ENCODE peak calls at places on chromosomes 3 and 15, in six cellular contexts. One of them, this sample, is unnamed. For H3K4me1, the result is how much of the 10 kb centered on the place peaks cover.

GRCh38 chr15:62378772-62379171 is 213.7 kb upstream of the C2CD4B start:
- DNase-seq in stomach: no peak
- DNase-seq in H9: no peak
- DNase-seq in GM23338: no peak
- DNase-seq in adrenal gland: no peak
- DNase-seq in A549: no peak
- DNase-seq in this sample: no peak

GRCh38 chr3:61986473-61986872 is 386.9 kb downstream of the FEZF2 start:
- DNase-seq in adrenal gland: no peak
- DNase-seq in A549: no peak
- DNase-seq in H9: no peak
- DNase-seq in stomach: no peak
- DNase-seq in GM23338: no peak
- DNase-seq in this sample: no peak

GRCh38 chr15:33955945-33956344 is 12.4 kb upstream of the CHRM5 start:
- DNase-seq in stomach: no peak
- DNase-seq in A549: no peak
- DNase-seq in adrenal gland: no peak
- DNase-seq in H9: no peak
- DNase-seq in GM23338: no peak
- DNase-seq in this sample: no peak

GRCh38 chr3:113240841-113241240 is 29.5 kb downstream of the BOC start:
- DNase-seq in A549: no peak
- DNase-seq in stomach: no peak
- DNase-seq in adrenal gland: no peak
- DNase-seq in GM23338: no peak
- DNase-seq in H9: peak
- DNase-seq in this sample: no peak

GRCh38 chr3:158663832-158664231 is 8.6 kb downstream of the LXN start:
- DNase-seq in A549: no peak
- DNase-seq in stomach: no peak
- DNase-seq in H9: no peak
- DNase-seq in GM23338: no peak
- DNase-seq in adrenal gland: no peak
- DNase-seq in this sample: no peak

GRCh38 chr3:150975096-150975991 is 2.8 kb upstream of the CLRN1 start:
- DNase-seq in adrenal gland: no peak
- DNase-seq in A549: no peak
- DNase-seq in H9: no peak
- DNase-seq in stomach: no peak
- DNase-seq in GM23338: no peak
- DNase-seq in this sample: no peak

GRCh38 chr3:9278498-9278897 is 29.1 kb upstream of the SRGAP3 start:
- DNase-seq in stomach: no peak
- DNase-seq in H9: no peak
- DNase-seq in adrenal gland: no peak
- DNase-seq in A549: no peak
- DNase-seq in GM23338: no peak
- DNase-seq in this sample: no peak

GRCh38 chr3:47162695-47163022 is 1.3 kb downstream of the SETD2 start:
- DNase-seq in H9: no peak
- DNase-seq in GM23338: no peak
- DNase-seq in adrenal gland: no peak
- DNase-seq in stomach: no peak
- DNase-seq in A549: peak
- DNase-seq in this sample: no peak

GRCh38 chr15:88835646-88836045 is 32.4 kb downstream of the ACAN start:
- DNase-seq in stomach: no peak
- DNase-seq in A549: no peak
- DNase-seq in GM23338: no peak
- DNase-seq in adrenal gland: no peak
- DNase-seq in H9: no peak
- DNase-seq in this sample: no peak

GRCh38 chr3:99981138-99981537 is 133.2 kb downstream of the FILIP1L start:
- DNase-seq in stomach: no peak
- DNase-seq in GM23338: no peak
- DNase-seq in A549: no peak
- DNase-seq in H9: no peak
- DNase-seq in adrenal gland: no peak
- DNase-seq in this sample: no peak

GRCh38 chr3:134937256-134938023 is 142.4 kb downstream of the EPHB1 start:
- DNase-seq in GM23338: peak
- DNase-seq in stomach: no peak
- DNase-seq in adrenal gland: no peak
- DNase-seq in A549: no peak
- DNase-seq in H9: peak
- DNase-seq in this sample: no peak

GRCh38 chr3:185764168-185764988 is 60.5 kb downstream of the IGF2BP2 start:
- DNase-seq in H9: no peak
- DNase-seq in A549: no peak
- DNase-seq in adrenal gland: no peak
- DNase-seq in GM23338: no peak
- DNase-seq in stomach: no peak
- DNase-seq in this sample: no peak

GRCh38 chr3:143644370-143645089 is 203.7 kb downstream of the SLC9A9 start:
- DNase-seq in GM23338: peak
- DNase-seq in H9: peak
- DNase-seq in stomach: peak
- DNase-seq in adrenal gland: no peak
- DNase-seq in A549: peak
- DNase-seq in this sample: no peak

GRCh38 chr15:95279277-95280019 is 1048.1 kb downstream of the MCTP2 start:
- DNase-seq in H9: no peak
- DNase-seq in GM23338: no peak
- DNase-seq in A549: no peak
- DNase-seq in adrenal gland: no peak
- DNase-seq in stomach: no peak
- DNase-seq in this sample: no peak

GRCh38 chr3:13040381-13041074 is 32.7 kb downstream of the IQSEC1 start:
- DNase-seq in A549: no peak
- DNase-seq in H9: no peak
- DNase-seq in GM23338: no peak
- DNase-seq in adrenal gland: no peak
- DNase-seq in stomach: no peak
- DNase-seq in this sample: no peak

GRCh38 chr3:44509985-44510360 is 32.5 kb upstream of the ZNF445 start:
- DNase-seq in GM23338: no peak
- DNase-seq in stomach: no peak
- DNase-seq in A549: peak
- DNase-seq in adrenal gland: no peak
- DNase-seq in H9: no peak
- DNase-seq in this sample: no peak

GRCh38 chr3:78988324-78988723 is 779.5 kb downstream of the ROBO1 start:
- DNase-seq in H9: no peak
- DNase-seq in GM23338: no peak
- DNase-seq in A549: peak
- DNase-seq in stomach: no peak
- DNase-seq in adrenal gland: no peak
- DNase-seq in this sample: no peak

GRCh38 chr15:59332009-59332408 is 40.7 kb downstream of the MYO1E start:
- DNase-seq in A549: no peak
- DNase-seq in GM23338: no peak
- DNase-seq in H9: no peak
- DNase-seq in adrenal gland: no peak
- DNase-seq in stomach: no peak
- DNase-seq in this sample: no peak

GRCh38 chr3:113140876-113141275 is 70.5 kb upstream of the BOC start:
- DNase-seq in H9: no peak
- DNase-seq in adrenal gland: no peak
- DNase-seq in stomach: no peak
- DNase-seq in GM23338: no peak
- DNase-seq in A549: no peak
- DNase-seq in this sample: no peak

GRCh38 chr3:67418539-67419529 is 235.6 kb downstream of the SUCLG2 start:
- DNase-seq in H9: no peak
- DNase-seq in GM23338: no peak
- DNase-seq in adrenal gland: no peak
- DNase-seq in A549: no peak
- DNase-seq in stomach: no peak
- DNase-seq in this sample: no peak

GRCh38 chr3:113255100-113255853 is 43.9 kb downstream of the BOC start:
- DNase-seq in adrenal gland: no peak
- DNase-seq in stomach: no peak
- DNase-seq in A549: no peak
- DNase-seq in H9: peak
- DNase-seq in GM23338: peak
- DNase-seq in this sample: no peak

GRCh38 chr15:96327155-96327741 is 3.3 kb upstream of the NR2F2 start:
- DNase-seq in adrenal gland: peak
- DNase-seq in stomach: no peak
- DNase-seq in A549: peak
- DNase-seq in H9: peak
- DNase-seq in GM23338: peak
- DNase-seq in this sample: no peak

GRCh38 chr3:77329161-77329560 is 289.3 kb downstream of the ROBO2 start:
- DNase-seq in GM23338: no peak
- DNase-seq in H9: no peak
- DNase-seq in adrenal gland: no peak
- DNase-seq in A549: no peak
- DNase-seq in stomach: no peak
- DNase-seq in this sample: no peak

GRCh38 chr3:46397111-46397510 is 9.8 kb downstream of the CCR5AS start:
- DNase-seq in adrenal gland: no peak
- DNase-seq in A549: no peak
- DNase-seq in stomach: no peak
- DNase-seq in GM23338: no peak
- DNase-seq in H9: no peak
- DNase-seq in this sample: no peak

GRCh38 chr3:64341355-64341754 is 116.1 kb upstream of the PRICKLE2 start:
- DNase-seq in stomach: no peak
- DNase-seq in A549: no peak
- DNase-seq in GM23338: peak
- DNase-seq in adrenal gland: no peak
- DNase-seq in H9: no peak
- DNase-seq in this sample: no peak

GRCh38 chr3:48505146-48505545 is 1.2 kb upstream of the SHISA5 start:
- DNase-seq in adrenal gland: no peak
- DNase-seq in stomach: no peak
- DNase-seq in A549: no peak
- DNase-seq in H9: no peak
- DNase-seq in GM23338: no peak
- DNase-seq in this sample: no peak

GRCh38 chr3:48511551-48511950 is 7.6 kb upstream of the SHISA5 start:
- DNase-seq in stomach: no peak
- DNase-seq in GM23338: no peak
- DNase-seq in H9: no peak
- DNase-seq in A549: no peak
- DNase-seq in adrenal gland: no peak
- DNase-seq in this sample: no peak

GRCh38 chr3:48504051-48504946 is at the start of gene SHISA5:
- DNase-seq in H9: peak
- DNase-seq in adrenal gland: peak
- DNase-seq in A549: no peak
- DNase-seq in GM23338: peak
- DNase-seq in stomach: peak
- DNase-seq in this sample: peak

GRCh38 chr3:48503406-48504050 is 446 bp downstream of the SHISA5 start:
- DNase-seq in adrenal gland: peak
- DNase-seq in stomach: peak
- DNase-seq in A549: no peak
- DNase-seq in GM23338: peak
- DNase-seq in H9: peak
- DNase-seq in this sample: peak

GRCh38 chr3:48507256-48508061 is 3.5 kb upstream of the SHISA5 start:
- DNase-seq in adrenal gland: peak
- DNase-seq in A549: peak
- DNase-seq in GM23338: peak
- DNase-seq in H9: peak
- DNase-seq in stomach: peak
- DNase-seq in this sample: peak
- TF ChIP-seq CTCF in adrenal gland: peak
- TF ChIP-seq CTCF in A549: peak
- TF ChIP-seq CTCF in GM23338: peak
- TF ChIP-seq CTCF in H9: peak
- TF ChIP-seq CTCF in stomach: no peak
- TF ChIP-seq CTCF in this sample: peak

GRCh38 chr3:32166654-32167053 is 60.2 kb downstream of the GPD1L start:
- DNase-seq in H9: no peak
- DNase-seq in stomach: no peak
- DNase-seq in GM23338: no peak
- DNase-seq in adrenal gland: no peak
- DNase-seq in A549: no peak
- DNase-seq in this sample: no peak
- H3K4me1 ChIP-seq in H9: under half
- H3K4me1 ChIP-seq in stomach: under half
- H3K4me1 ChIP-seq in GM23338: under half
- H3K4me1 ChIP-seq in adrenal gland: under half
- H3K4me1 ChIP-seq in A549: under half
- H3K4me1 ChIP-seq in this sample: under half

GRCh38 chr3:55897573-55898224 is 410.6 kb upstream of the WNT5A start:
- DNase-seq in stomach: no peak
- DNase-seq in GM23338: peak
- DNase-seq in adrenal gland: no peak
- DNase-seq in H9: no peak
- DNase-seq in A549: no peak
- DNase-seq in this sample: no peak

GRCh38 chr3:55896155-55896554 is 409.0 kb upstream of the WNT5A start:
- DNase-seq in H9: no peak
- DNase-seq in adrenal gland: no peak
- DNase-seq in A549: no peak
- DNase-seq in GM23338: no peak
- DNase-seq in stomach: no peak
- DNase-seq in this sample: no peak

GRCh38 chr3:55903680-55904079 is 416.6 kb upstream of the WNT5A start:
- DNase-seq in GM23338: no peak
- DNase-seq in stomach: no peak
- DNase-seq in H9: no peak
- DNase-seq in adrenal gland: no peak
- DNase-seq in A549: no peak
- DNase-seq in this sample: peak

GRCh38 chr3:55904716-55905115 is 417.6 kb upstream of the WNT5A start:
- DNase-seq in adrenal gland: no peak
- DNase-seq in GM23338: no peak
- DNase-seq in H9: no peak
- DNase-seq in stomach: no peak
- DNase-seq in A549: no peak
- DNase-seq in this sample: no peak

DNA sequence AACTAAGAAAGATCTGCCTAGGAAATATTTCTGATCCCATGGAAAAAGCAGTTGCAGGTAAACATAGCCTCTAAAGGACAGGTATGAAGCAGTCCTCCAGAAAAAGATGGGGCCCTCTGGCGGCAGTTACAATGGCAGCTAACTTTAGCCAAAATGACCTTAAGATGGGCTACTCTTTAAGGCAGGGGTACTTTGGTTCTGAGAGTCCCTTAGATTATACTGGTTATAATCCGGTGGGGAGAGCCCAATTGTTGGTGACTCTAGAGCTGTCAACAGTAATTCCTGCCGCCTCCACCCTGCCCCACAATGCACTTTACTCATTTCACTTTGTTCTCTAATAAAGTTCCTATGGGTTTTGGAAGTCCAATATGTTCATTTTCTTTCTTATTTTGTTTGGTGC is 412.8 kb upstream of the WNT5A start:
- DNase-seq in adrenal gland: no peak
- DNase-seq in GM23338: peak
- DNase-seq in stomach: no peak
- DNase-seq in H9: peak
- DNase-seq in A549: peak
- DNase-seq in this sample: no peak
- TF ChIP-seq CTCF in adrenal gland: no peak
- TF ChIP-seq CTCF in GM23338: peak
- TF ChIP-seq CTCF in stomach: no peak
- TF ChIP-seq CTCF in H9: peak
- TF ChIP-seq CTCF in A549: peak
- TF ChIP-seq CTCF in this sample: no peak

GRCh38 chr15:42011074-42011473 is 9.8 kb downstream of the PLA2G4E start:
- DNase-seq in H9: no peak
- DNase-seq in GM23338: no peak
- DNase-seq in adrenal gland: no peak
- DNase-seq in stomach: no peak
- DNase-seq in A549: no peak
- DNase-seq in this sample: no peak
- H3K4me1 ChIP-seq in H9: under half
- H3K4me1 ChIP-seq in GM23338: under half
- H3K4me1 ChIP-seq in adrenal gland: under half
- H3K4me1 ChIP-seq in stomach: under half
- H3K4me1 ChIP-seq in A549: under half
- H3K4me1 ChIP-seq in this sample: under half

This sample was measured in left ventricle myocardium inferior.